ENCODE peak calls at places on chromosomes 11 and 22, in six cellular contexts. V is psoas muscle; F is AG20443; L is hypothalamus; K is GM12891; M is activated CD4-positive, alpha-beta T cell treated with anti-CD3 and anti-CD28 coated beads, Interleukin-2, amount 10 ng/mL, durations not matched to agents 7 days and 5 days. P is an unnamed sample.

GRCh38 chr11:68012843-68013610 is 2.9 kb downstream of the ALDH3B1 start:
- DNase-seq in V (no peak), F (peak), L (no peak), K (no peak), M (no peak), P (peak)

GRCh38 chr11:12222099-12222751 is 111.8 kb downstream of the MICAL2 start:
- DNase-seq in V (peak), F (peak), L (no peak), K (no peak), M (no peak), P (no peak)

GRCh38 chr11:116948375-116948774 is 111.0 kb upstream of the APOA1 start:
- DNase-seq in V (no peak), F (no peak), L (no peak), K (no peak), M (no peak), P (no peak)

GRCh38 chr11:2621919-2622318 is 77.9 kb downstream of the KCNQ1OT1 start:
- DNase-seq in V (no peak), F (no peak), L (no peak), K (no peak), M (no peak), P (no peak)

GRCh38 chr11:93861808-93862207 is 11.4 kb upstream of the VSTM5 start:
- DNase-seq in V (no peak), F (no peak), L (no peak), K (no peak), M (no peak), P (no peak)

GRCh38 chr22:41197808-41198585 is 7.1 kb upstream of the L3MBTL2 start:
- DNase-seq in V (peak), F (no peak), L (no peak), K (no peak), M (peak), P (peak)

GRCh38 chr11:128625766-128626165 is 38.4 kb upstream of the ETS1 start:
- DNase-seq in V (no peak), F (no peak), L (no peak), K (no peak), M (no peak), P (no peak)

GRCh38 chr11:90423378-90423777 is 200.5 kb upstream of the CHORDC1 start:
- DNase-seq in V (no peak), F (no peak), L (no peak), K (no peak), M (no peak), P (no peak)

GRCh38 chr11:34329876-34330275 is 27.9 kb downstream of the ABTB2 start:
- DNase-seq in V (no peak), F (no peak), L (no peak), K (no peak), M (no peak), P (no peak)

GRCh38 chr11:133636686-133637085 is 104.4 kb upstream of the OPCML start:
- DNase-seq in V (no peak), F (no peak), L (no peak), K (no peak), M (no peak), P (no peak)

GRCh38 chr11:99410636-99411035 is 389.9 kb downstream of the CNTN5 start:
- DNase-seq in V (no peak), F (no peak), L (no peak), K (no peak), M (no peak), P (no peak)

P was measured in osteoblast.